ENCODE peak calls at places on chromosome 20, in four cellular contexts. G, R, T and F are unnamed samples.

GRCh38 chr20:60752741-60753420 is 499.2 kb upstream of the CDH4 start:
- DNase-seq in R (no peak), T (no peak), G (peak; percentile 24), F (peak; percentile 57)

GRCh38 chr20:59173938-59174496 is 10.4 kb downstream of the ZNF831 start:
- DNase-seq in R (no peak), G (no peak), T (no peak), F (peak; percentile 13)

GRCh38 chr20:9817654-9818053 is 21.2 kb downstream of the PAK5 start:
- DNase-seq in G (no peak), T (no peak), R (no peak), F (no peak)

GRCh38 chr20:4088766-4089165 is 73.4 kb upstream of the RNF24 start:
- DNase-seq in G (no peak), T (no peak), R (no peak), F (no peak)

GRCh38 chr20:51804754-51805153 is 2.4 kb upstream of the SALL4 start:
- DNase-seq in T (no peak), G (no peak), R (no peak), F (no peak)

GRCh38 chr20:17295151-17295726 is 68.4 kb downstream of the PCSK2 start:
- DNase-seq in R (no peak), G (peak; percentile 68), T (no peak), F (no peak)

GRCh38 chr20:1334370-1334731 is 5.4 kb upstream of the SDCBP2 start:
- DNase-seq in R (no peak), T (no peak), G (no peak), F (no peak)

GRCh38 chr20:61927826-61928541 is 137.7 kb downstream of the TAF4 start:
- DNase-seq in T (no peak), R (no peak), G (no peak), F (no peak)

GRCh38 chr20:32628960-32629530 is 43.9 kb upstream of the NOL4L start:
- DNase-seq in R (no peak), T (no peak), G (no peak), F (no peak)

GRCh38 chr20:24879875-24880274 is 69.2 kb upstream of the CST7 start:
- DNase-seq in G (no peak), T (no peak), R (no peak), F (no peak)

GRCh38 chr20:21027569-21027968 is 78.6 kb downstream of the LINC00237 start:
- DNase-seq in G (peak; percentile 21), R (no peak), T (no peak), F (no peak)

GRCh38 chr20:8153281-8153908 is 21.3 kb downstream of the PLCB1 start:
- DNase-seq in T (peak; percentile 46), G (no peak), R (no peak), F (no peak)

GRCh38 chr20:62064788-62065668 is 653 bp downstream of the TAF4 start:
- DNase-seq in G (peak; percentile 28), R (no peak), T (no peak), F (no peak)

GRCh38 chr20:61808497-61808896 is 257.2 kb downstream of the TAF4 start:
- DNase-seq in G (no peak), R (no peak), T (no peak), F (peak; percentile 44)

GRCh38 chr20:1933465-1933870 is 38.3 kb downstream of the SIRPA start:
- DNase-seq in R (peak; percentile 70), T (peak; percentile 61), G (peak; percentile 4), F (no peak)

GRCh38 chr20:56859039-56859750 is 230.1 kb downstream of the TFAP2C start:
- DNase-seq in R (no peak), T (no peak), G (no peak), F (no peak)

GRCh38 chr20:6044102-6044501 is 9.8 kb downstream of the LRRN4 start:
- DNase-seq in G (no peak), R (no peak), T (no peak), F (no peak)

GRCh38 chr20:10171864-10172751 is 46.5 kb upstream of the SNAP25 start:
- DNase-seq in T (peak; percentile 64), R (no peak), G (peak; percentile 47), F (peak; percentile 58)

GRCh38 chr20:17747431-17747846 is 47.7 kb downstream of the BANF2 start:
- DNase-seq in R (no peak), T (peak; percentile 92), G (no peak), F (no peak)

GRCh38 chr20:24935786-24936525 is 13.1 kb upstream of the CST7 start:
- DNase-seq in T (no peak), R (no peak), G (no peak), F (no peak)

GRCh38 chr20:4905612-4906011 is 95.7 kb downstream of the SLC23A2 start:
- DNase-seq in R (no peak), T (no peak), G (no peak), F (no peak)

GRCh38 chr20:53739799-53740785 is 146.5 kb upstream of the ZNF217 start:
- DNase-seq in T (peak; percentile 54), G (no peak), R (no peak), F (no peak)

GRCh38 chr20:5000263-5001173 is 792 bp downstream of the SLC23A2 start:
- DNase-seq in R (peak; percentile 41), G (peak; percentile 54), T (no peak), F (peak; percentile 73)

GRCh38 chr20:23725102-23725501 is 25.6 kb downstream of the CST1 start:
- DNase-seq in R (no peak), G (no peak), T (no peak), F (no peak)

GRCh38 chr20:8305449-8305978 is 173.4 kb downstream of the PLCB1 start:
- DNase-seq in T (peak; percentile 11), G (peak; percentile 50), R (peak; percentile 12), F (peak; percentile 85)

GRCh38 chr20:12061471-12061870 is 143.8 kb downstream of the BTBD3 start:
- DNase-seq in R (no peak), T (peak; percentile 11), G (no peak), F (no peak)

GRCh38 chr20:52915564-52915963 is 56.6 kb upstream of the TSHZ2 start:
- DNase-seq in R (no peak), G (no peak), T (no peak), F (no peak)

GRCh38 chr20:16194961-16195360 is 378.3 kb downstream of the KIF16B start:
- DNase-seq in G (no peak), T (no peak), R (no peak), F (no peak)

GRCh38 chr20:48098866-48099265 is 313.6 kb upstream of the SULF2 start:
- DNase-seq in T (peak; percentile 45), R (no peak), G (no peak), F (no peak)

GRCh38 chr20:64084209-64085152 is at the start of gene LKAAEAR1:
- DNase-seq in G (no peak), T (no peak), R (no peak), F (no peak)

GRCh38 chr20:40176442-40176841 is 512.6 kb downstream of the MAFB start:
- DNase-seq in R (no peak), G (no peak), T (no peak), F (no peak)

DNA sequence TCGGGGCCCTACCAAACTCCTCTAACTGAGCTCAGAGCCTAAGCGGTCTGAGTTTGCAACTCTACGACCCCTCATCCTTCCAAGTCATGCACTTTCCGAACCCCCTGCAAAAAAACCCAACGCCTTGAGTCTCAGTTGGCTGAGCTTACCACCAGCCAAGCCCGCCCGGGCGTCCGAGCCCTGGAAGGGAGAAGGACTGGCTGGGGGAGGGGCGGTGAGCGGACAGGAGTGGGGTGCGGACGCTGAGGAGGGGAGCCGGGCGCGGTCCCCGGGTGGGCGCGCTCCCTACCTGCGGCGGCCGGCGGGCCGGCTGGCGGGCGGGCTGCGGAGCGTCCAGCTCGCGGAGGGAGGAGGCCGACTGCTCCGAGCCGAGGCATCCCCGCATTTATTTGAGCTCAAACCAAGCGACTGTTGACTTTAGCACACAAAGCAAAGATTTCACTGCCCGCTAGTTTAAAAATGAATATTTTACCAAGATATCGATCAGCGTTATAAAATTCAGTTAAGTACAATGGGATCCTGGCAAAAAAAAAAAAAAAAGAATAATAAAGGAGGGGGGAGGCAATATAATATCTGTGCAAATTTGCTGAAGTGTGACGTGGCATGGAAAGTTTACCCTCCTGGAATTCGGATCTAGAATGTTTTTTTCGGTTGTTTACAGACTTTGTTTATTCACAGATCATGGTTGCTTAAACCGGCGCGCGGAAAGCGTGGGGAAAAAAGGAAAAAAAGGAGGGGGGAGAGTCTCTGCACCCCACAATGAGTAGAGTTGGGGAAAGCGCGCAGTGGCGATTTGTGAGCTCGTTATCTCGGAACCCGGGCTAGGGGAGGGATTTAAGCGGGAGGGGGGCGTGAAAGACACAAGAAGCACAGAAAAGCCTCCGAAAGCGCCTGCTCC is 5.9 kb downstream of the FOXA2 start:
- DNase-seq in G (peak; percentile 18), T (no peak), R (no peak), F (no peak)
- H3K9me3 ChIP-seq in G (no peaks in the 10 kb centered on the region), T (no peaks in the 10 kb centered on the region), R (no peaks in the 10 kb centered on the region), F (no peaks in the 10 kb centered on the region)

GRCh38 chr20:44990957-44991356 is 24.6 kb downstream of the STK4 start:
- DNase-seq in R (no peak), T (no peak), G (no peak), F (no peak)
- H3K4me1 ChIP-seq in R (no peaks in the 10 kb centered on the region), T (no peaks in the 10 kb centered on the region), G (peaks cover 12% of the 10 kb centered on the region), F (peaks cover 9% of the 10 kb centered on the region)

GRCh38 chr20:37519508-37520416 is 1.3 kb upstream of the NNAT start:
- DNase-seq in G (no peak), R (no peak), T (no peak), F (no peak)
- TF ChIP-seq CTCF in G (no peak), R (no peak), T (no peak), F (no peak)

DNA sequence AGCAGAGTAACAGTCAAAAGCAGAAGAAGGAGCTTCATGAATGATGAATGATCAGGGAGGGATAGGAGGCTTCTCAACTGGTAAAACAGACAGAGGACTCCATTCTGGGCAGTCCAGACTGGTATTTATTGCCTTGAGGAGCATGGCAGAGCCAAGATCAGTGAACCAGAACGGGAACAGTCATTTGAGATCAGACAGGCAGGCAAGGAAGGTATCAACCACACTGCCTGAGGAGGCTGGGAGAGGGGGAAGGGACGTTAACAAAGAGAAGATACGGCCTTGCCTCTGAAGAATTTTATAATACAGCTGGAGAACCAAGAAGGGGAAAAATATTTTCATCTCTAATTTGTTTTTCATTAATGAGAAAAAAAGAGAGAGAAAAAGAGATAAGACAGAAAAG is at the start of gene DEFB121:
- DNase-seq in T (no peak), G (no peak), R (no peak), F (no peak)
- H3K9me3 ChIP-seq in T (no peaks in the 10 kb centered on the region), G (no peaks in the 10 kb centered on the region), R (no peaks in the 10 kb centered on the region), F (no peaks in the 10 kb centered on the region)